ENCODE peak calls at places on chromosomes 13 and 19, in nine cellular contexts. One of them, this sample, is unnamed.

GRCh38 chr13:99380921-99381645 is 73.9 kb upstream of the GPR183 start:
- DNase-seq in DND-41: no peak
- DNase-seq in lower lobe of right lung: no peak
- DNase-seq in heart right ventricle: no peak
- DNase-seq in activated CD8-positive, alpha-beta T cell treated with anti-CD3 and anti-CD28 coated beads for 36 hours: peak
- DNase-seq in cardiac muscle cell: no peak
- DNase-seq in BJ: no peak
- DNase-seq in osteocyte: peak
- DNase-seq in cardiac fibroblast: no peak
- DNase-seq in this sample: peak

GRCh38 chr19:15675560-15675959 is 2.7 kb downstream of the CYP4F12 start:
- DNase-seq in activated CD8-positive, alpha-beta T cell treated with anti-CD3 and anti-CD28 coated beads for 36 hours: no peak
- DNase-seq in osteocyte: no peak
- DNase-seq in heart right ventricle: no peak
- DNase-seq in DND-41: peak
- DNase-seq in lower lobe of right lung: no peak
- DNase-seq in BJ: no peak
- DNase-seq in cardiac muscle cell: no peak
- DNase-seq in cardiac fibroblast: no peak
- DNase-seq in this sample: no peak

GRCh38 chr19:38705197-38706019 is 38.9 kb downstream of the CAPN12 start:
- DNase-seq in activated CD8-positive, alpha-beta T cell treated with anti-CD3 and anti-CD28 coated beads for 36 hours: no peak
- DNase-seq in lower lobe of right lung: no peak
- DNase-seq in cardiac muscle cell: no peak
- DNase-seq in BJ: no peak
- DNase-seq in DND-41: no peak
- DNase-seq in osteocyte: no peak
- DNase-seq in heart right ventricle: no peak
- DNase-seq in cardiac fibroblast: no peak
- DNase-seq in this sample: no peak

GRCh38 chr19:10968527-10969081 is 7.8 kb downstream of the SMARCA4 start:
- DNase-seq in DND-41: peak
- DNase-seq in lower lobe of right lung: no peak
- DNase-seq in heart right ventricle: no peak
- DNase-seq in cardiac muscle cell: no peak
- DNase-seq in cardiac fibroblast: no peak
- DNase-seq in BJ: no peak
- DNase-seq in osteocyte: no peak
- DNase-seq in activated CD8-positive, alpha-beta T cell treated with anti-CD3 and anti-CD28 coated beads for 36 hours: no peak
- DNase-seq in this sample: peak

GRCh38 chr13:90803210-90803609 is 544.3 kb upstream of the MIR17HG start:
- DNase-seq in cardiac fibroblast: no peak
- DNase-seq in heart right ventricle: no peak
- DNase-seq in DND-41: no peak
- DNase-seq in lower lobe of right lung: no peak
- DNase-seq in cardiac muscle cell: no peak
- DNase-seq in BJ: no peak
- DNase-seq in activated CD8-positive, alpha-beta T cell treated with anti-CD3 and anti-CD28 coated beads for 36 hours: no peak
- DNase-seq in osteocyte: no peak
- DNase-seq in this sample: no peak

GRCh38 chr13:45482571-45483173 is 17.9 kb downstream of the COG3 start:
- DNase-seq in heart right ventricle: no peak
- DNase-seq in BJ: no peak
- DNase-seq in osteocyte: no peak
- DNase-seq in cardiac muscle cell: peak
- DNase-seq in DND-41: no peak
- DNase-seq in cardiac fibroblast: peak
- DNase-seq in lower lobe of right lung: no peak
- DNase-seq in activated CD8-positive, alpha-beta T cell treated with anti-CD3 and anti-CD28 coated beads for 36 hours: no peak
- DNase-seq in this sample: no peak

GRCh38 chr19:1245884-1246816 is 2.2 kb upstream of the MIDN start:
- DNase-seq in lower lobe of right lung: peak
- DNase-seq in heart right ventricle: peak
- DNase-seq in cardiac muscle cell: no peak
- DNase-seq in cardiac fibroblast: no peak
- DNase-seq in osteocyte: no peak
- DNase-seq in DND-41: no peak
- DNase-seq in activated CD8-positive, alpha-beta T cell treated with anti-CD3 and anti-CD28 coated beads for 36 hours: no peak
- DNase-seq in BJ: no peak
- DNase-seq in this sample: no peak

GRCh38 chr13:28258401-28258800 is 120.1 kb downstream of the PAN3 start:
- DNase-seq in osteocyte: no peak
- DNase-seq in cardiac fibroblast: no peak
- DNase-seq in cardiac muscle cell: no peak
- DNase-seq in DND-41: no peak
- DNase-seq in BJ: no peak
- DNase-seq in heart right ventricle: no peak
- DNase-seq in activated CD8-positive, alpha-beta T cell treated with anti-CD3 and anti-CD28 coated beads for 36 hours: no peak
- DNase-seq in lower lobe of right lung: no peak
- DNase-seq in this sample: no peak

GRCh38 chr19:17766543-17767131 is 15.4 kb downstream of the FCHO1 start:
- DNase-seq in activated CD8-positive, alpha-beta T cell treated with anti-CD3 and anti-CD28 coated beads for 36 hours: peak
- DNase-seq in cardiac fibroblast: peak
- DNase-seq in lower lobe of right lung: peak
- DNase-seq in heart right ventricle: peak
- DNase-seq in BJ: no peak
- DNase-seq in DND-41: no peak
- DNase-seq in cardiac muscle cell: peak
- DNase-seq in osteocyte: peak
- DNase-seq in this sample: no peak

GRCh38 chr13:49292742-49293498 is 45.2 kb downstream of the CDADC1 start:
- DNase-seq in BJ: no peak
- DNase-seq in activated CD8-positive, alpha-beta T cell treated with anti-CD3 and anti-CD28 coated beads for 36 hours: peak
- DNase-seq in osteocyte: no peak
- DNase-seq in DND-41: peak
- DNase-seq in heart right ventricle: peak
- DNase-seq in lower lobe of right lung: no peak
- DNase-seq in cardiac muscle cell: peak
- DNase-seq in cardiac fibroblast: peak
- DNase-seq in this sample: no peak

GRCh38 chr19:19113040-19113541 is 25.2 kb downstream of the TMEM161A start:
- DNase-seq in DND-41: no peak
- DNase-seq in cardiac muscle cell: peak
- DNase-seq in osteocyte: no peak
- DNase-seq in heart right ventricle: no peak
- DNase-seq in cardiac fibroblast: peak
- DNase-seq in lower lobe of right lung: no peak
- DNase-seq in BJ: no peak
- DNase-seq in activated CD8-positive, alpha-beta T cell treated with anti-CD3 and anti-CD28 coated beads for 36 hours: peak
- DNase-seq in this sample: no peak

GRCh38 chr13:50124536-50125305 is 109.5 kb downstream of the KCNRG start:
- DNase-seq in activated CD8-positive, alpha-beta T cell treated with anti-CD3 and anti-CD28 coated beads for 36 hours: no peak
- DNase-seq in osteocyte: peak
- DNase-seq in lower lobe of right lung: peak
- DNase-seq in heart right ventricle: peak
- DNase-seq in BJ: peak
- DNase-seq in cardiac muscle cell: peak
- DNase-seq in DND-41: no peak
- DNase-seq in cardiac fibroblast: peak
- DNase-seq in this sample: peak

GRCh38 chr19:2221250-2221831 is 14.8 kb downstream of the PLEKHJ1 start:
- DNase-seq in activated CD8-positive, alpha-beta T cell treated with anti-CD3 and anti-CD28 coated beads for 36 hours: no peak
- DNase-seq in osteocyte: no peak
- DNase-seq in cardiac fibroblast: peak
- DNase-seq in DND-41: no peak
- DNase-seq in cardiac muscle cell: no peak
- DNase-seq in BJ: no peak
- DNase-seq in heart right ventricle: no peak
- DNase-seq in lower lobe of right lung: no peak
- DNase-seq in this sample: no peak

GRCh38 chr19:1651548-1652394 is 644 bp downstream of the TCF3 start:
- DNase-seq in BJ: no peak
- DNase-seq in DND-41: peak
- DNase-seq in lower lobe of right lung: peak
- DNase-seq in cardiac fibroblast: peak
- DNase-seq in osteocyte: no peak
- DNase-seq in activated CD8-positive, alpha-beta T cell treated with anti-CD3 and anti-CD28 coated beads for 36 hours: peak
- DNase-seq in heart right ventricle: no peak
- DNase-seq in cardiac muscle cell: peak
- DNase-seq in this sample: no peak

GRCh38 chr13:27257648-27258253 is 6.4 kb downstream of the RPL21 start:
- DNase-seq in lower lobe of right lung: no peak
- DNase-seq in DND-41: no peak
- DNase-seq in cardiac fibroblast: no peak
- DNase-seq in heart right ventricle: no peak
- DNase-seq in cardiac muscle cell: no peak
- DNase-seq in BJ: no peak
- DNase-seq in osteocyte: no peak
- DNase-seq in activated CD8-positive, alpha-beta T cell treated with anti-CD3 and anti-CD28 coated beads for 36 hours: no peak
- DNase-seq in this sample: no peak

GRCh38 chr13:64471916-64472315 is 2758.2 kb downstream of the PCDH9 start:
- DNase-seq in cardiac muscle cell: peak
- DNase-seq in heart right ventricle: no peak
- DNase-seq in DND-41: no peak
- DNase-seq in lower lobe of right lung: no peak
- DNase-seq in osteocyte: no peak
- DNase-seq in activated CD8-positive, alpha-beta T cell treated with anti-CD3 and anti-CD28 coated beads for 36 hours: no peak
- DNase-seq in cardiac fibroblast: peak
- DNase-seq in BJ: no peak
- DNase-seq in this sample: no peak
- TF ChIP-seq CTCF in cardiac muscle cell: peak
- TF ChIP-seq CTCF in heart right ventricle: peak
- TF ChIP-seq CTCF in DND-41: no peak
- TF ChIP-seq CTCF in lower lobe of right lung: no peak
- TF ChIP-seq CTCF in osteocyte: peak
- TF ChIP-seq CTCF in activated CD8-positive, alpha-beta T cell treated with anti-CD3 and anti-CD28 coated beads for 36 hours: no peak
- TF ChIP-seq CTCF in cardiac fibroblast: peak
- TF ChIP-seq CTCF in BJ: peak
- TF ChIP-seq CTCF in this sample: peak

GRCh38 chr19:58572818-58573657 is at the start of gene MZF1:
- DNase-seq in BJ: peak
- DNase-seq in lower lobe of right lung: peak
- DNase-seq in cardiac muscle cell: peak
- DNase-seq in DND-41: peak
- DNase-seq in cardiac fibroblast: peak
- DNase-seq in activated CD8-positive, alpha-beta T cell treated with anti-CD3 and anti-CD28 coated beads for 36 hours: peak
- DNase-seq in osteocyte: peak
- DNase-seq in heart right ventricle: peak
- DNase-seq in this sample: peak
- TF ChIP-seq CTCF in BJ: peak
- TF ChIP-seq CTCF in lower lobe of right lung: no peak
- TF ChIP-seq CTCF in cardiac muscle cell: no peak
- TF ChIP-seq CTCF in DND-41: peak
- TF ChIP-seq CTCF in cardiac fibroblast: peak
- TF ChIP-seq CTCF in activated CD8-positive, alpha-beta T cell treated with anti-CD3 and anti-CD28 coated beads for 36 hours: no peak
- TF ChIP-seq CTCF in osteocyte: peak
- TF ChIP-seq CTCF in heart right ventricle: no peak
- TF ChIP-seq CTCF in this sample: no peak

GRCh38 chr19:4733755-4734345 is 10.2 kb upstream of the DPP9 start:
- DNase-seq in lower lobe of right lung: no peak
- DNase-seq in activated CD8-positive, alpha-beta T cell treated with anti-CD3 and anti-CD28 coated beads for 36 hours: no peak
- DNase-seq in BJ: no peak
- DNase-seq in DND-41: no peak
- DNase-seq in cardiac fibroblast: no peak
- DNase-seq in osteocyte: no peak
- DNase-seq in heart right ventricle: no peak
- DNase-seq in cardiac muscle cell: no peak
- DNase-seq in this sample: no peak

GRCh38 chr19:4732680-4733114 is 9.1 kb upstream of the DPP9 start:
- DNase-seq in osteocyte: no peak
- DNase-seq in DND-41: peak
- DNase-seq in cardiac muscle cell: peak
- DNase-seq in heart right ventricle: peak
- DNase-seq in activated CD8-positive, alpha-beta T cell treated with anti-CD3 and anti-CD28 coated beads for 36 hours: peak
- DNase-seq in lower lobe of right lung: no peak
- DNase-seq in BJ: no peak
- DNase-seq in cardiac fibroblast: peak
- DNase-seq in this sample: peak

DNA sequence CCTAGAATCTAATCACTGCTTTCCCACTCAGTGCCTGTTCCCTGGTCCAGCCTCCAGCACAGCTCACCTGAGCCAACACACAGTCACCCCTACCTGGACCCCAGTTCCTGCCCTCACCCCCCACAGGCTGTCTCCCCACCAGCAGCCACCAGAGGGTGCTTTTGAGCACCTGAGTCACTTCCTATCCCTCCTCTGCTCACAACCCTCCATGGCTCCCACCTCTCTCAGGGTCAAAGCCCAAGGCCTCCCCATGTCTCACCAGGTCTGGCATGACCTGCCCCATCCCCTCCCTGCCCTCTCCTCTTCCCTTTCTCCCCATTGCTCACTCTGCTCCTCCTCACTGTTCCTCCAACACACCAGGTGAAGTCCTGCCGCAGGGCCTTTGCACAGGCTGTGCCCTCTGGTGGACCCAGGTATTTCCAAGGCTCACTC is 7.1 kb upstream of the DPP9 start:
- DNase-seq in DND-41: peak
- DNase-seq in activated CD8-positive, alpha-beta T cell treated with anti-CD3 and anti-CD28 coated beads for 36 hours: peak
- DNase-seq in lower lobe of right lung: no peak
- DNase-seq in BJ: no peak
- DNase-seq in osteocyte: no peak
- DNase-seq in cardiac fibroblast: peak
- DNase-seq in cardiac muscle cell: no peak
- DNase-seq in heart right ventricle: no peak
- DNase-seq in this sample: no peak
- TF ChIP-seq CTCF in DND-41: peak
- TF ChIP-seq CTCF in activated CD8-positive, alpha-beta T cell treated with anti-CD3 and anti-CD28 coated beads for 36 hours: peak
- TF ChIP-seq CTCF in lower lobe of right lung: peak
- TF ChIP-seq CTCF in BJ: peak
- TF ChIP-seq CTCF in osteocyte: peak
- TF ChIP-seq CTCF in cardiac fibroblast: peak
- TF ChIP-seq CTCF in cardiac muscle cell: peak
- TF ChIP-seq CTCF in heart right ventricle: peak
- TF ChIP-seq CTCF in this sample: peak

GRCh38 chr19:31717316-31717715 is 368.1 kb upstream of the TSHZ3 start:
- DNase-seq in activated CD8-positive, alpha-beta T cell treated with anti-CD3 and anti-CD28 coated beads for 36 hours: no peak
- DNase-seq in cardiac fibroblast: no peak
- DNase-seq in osteocyte: peak
- DNase-seq in DND-41: no peak
- DNase-seq in BJ: no peak
- DNase-seq in heart right ventricle: no peak
- DNase-seq in lower lobe of right lung: no peak
- DNase-seq in cardiac muscle cell: no peak
- DNase-seq in this sample: no peak

GRCh38 chr19:31718041-31718440 is 368.8 kb upstream of the TSHZ3 start:
- DNase-seq in lower lobe of right lung: no peak
- DNase-seq in DND-41: no peak
- DNase-seq in cardiac muscle cell: peak
- DNase-seq in heart right ventricle: no peak
- DNase-seq in osteocyte: no peak
- DNase-seq in activated CD8-positive, alpha-beta T cell treated with anti-CD3 and anti-CD28 coated beads for 36 hours: no peak
- DNase-seq in BJ: no peak
- DNase-seq in cardiac fibroblast: no peak
- DNase-seq in this sample: no peak

GRCh38 chr19:31715249-31715944 is 366.2 kb upstream of the TSHZ3 start:
- DNase-seq in heart right ventricle: no peak
- DNase-seq in cardiac muscle cell: peak
- DNase-seq in osteocyte: peak
- DNase-seq in cardiac fibroblast: no peak
- DNase-seq in BJ: no peak
- DNase-seq in lower lobe of right lung: no peak
- DNase-seq in activated CD8-positive, alpha-beta T cell treated with anti-CD3 and anti-CD28 coated beads for 36 hours: no peak
- DNase-seq in DND-41: no peak
- DNase-seq in this sample: no peak

DNA sequence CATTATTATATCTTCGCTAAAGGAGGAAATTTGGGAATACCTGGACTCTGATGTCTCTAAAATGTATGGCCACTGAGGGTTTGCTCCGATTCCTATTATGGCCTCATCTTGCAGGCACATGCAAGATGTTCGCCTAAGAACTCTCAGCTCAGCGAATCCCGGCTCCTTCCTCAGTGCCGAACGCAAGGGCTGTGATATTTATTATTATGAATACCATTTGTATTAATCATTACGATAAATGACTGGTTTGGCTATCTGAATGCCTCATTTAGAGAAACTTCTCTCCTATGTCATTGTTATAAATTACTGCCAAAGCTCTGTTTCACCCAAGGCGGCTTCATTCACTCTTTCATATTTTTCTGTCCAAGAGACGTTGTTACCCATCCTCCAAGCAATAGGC is 369.7 kb upstream of the TSHZ3 start:
- DNase-seq in DND-41: no peak
- DNase-seq in cardiac muscle cell: no peak
- DNase-seq in cardiac fibroblast: no peak
- DNase-seq in heart right ventricle: no peak
- DNase-seq in lower lobe of right lung: no peak
- DNase-seq in osteocyte: no peak
- DNase-seq in BJ: no peak
- DNase-seq in activated CD8-positive, alpha-beta T cell treated with anti-CD3 and anti-CD28 coated beads for 36 hours: no peak
- DNase-seq in this sample: no peak
- TF ChIP-seq CTCF in DND-41: no peak
- TF ChIP-seq CTCF in cardiac muscle cell: no peak
- TF ChIP-seq CTCF in cardiac fibroblast: no peak
- TF ChIP-seq CTCF in heart right ventricle: no peak
- TF ChIP-seq CTCF in lower lobe of right lung: no peak
- TF ChIP-seq CTCF in osteocyte: no peak
- TF ChIP-seq CTCF in BJ: no peak
- TF ChIP-seq CTCF in activated CD8-positive, alpha-beta T cell treated with anti-CD3 and anti-CD28 coated beads for 36 hours: no peak
- TF ChIP-seq CTCF in this sample: no peak

This sample was measured in GM13977.